ENCODE peak calls at places on chromosomes 16 and 17, in four cellular contexts. R, O, T and X are unnamed samples.

GRCh38 chr16:63672493-63672892 is 1449.4 kb downstream of the CDH11 start:
- DNase-seq in O (no peak), R (no peak), T (no peak), X (no peak)

GRCh38 chr16:15919331-15919730 is 30.1 kb upstream of the ABCC1 start:
- DNase-seq in O (peak; percentile 29), T (no peak), R (no peak), X (no peak)

GRCh38 chr16:69762843-69763556 is 868 bp downstream of the WWP2 start:
- DNase-seq in T (no peak), O (peak; percentile 49), R (no peak), X (no peak)

GRCh38 chr17:79779088-79779529 is 1.2 kb downstream of the CBX2 start:
- DNase-seq in T (no peak), O (no peak), R (no peak), X (no peak)

GRCh38 chr16:83215417-83216001 is 588.7 kb downstream of the CDH13 start:
- DNase-seq in R (no peak), O (peak; percentile 44), T (no peak), X (no peak)

GRCh38 chr17:43760254-43760852 is 1.8 kb upstream of the SOST start:
- DNase-seq in O (peak; percentile 91), T (peak; percentile 95), R (peak; percentile 84), X (peak; percentile 97)

GRCh38 chr17:10169274-10169673 is 29.1 kb downstream of the GAS7 start:
- DNase-seq in R (no peak), T (no peak), O (no peak), X (no peak)

GRCh38 chr16:64121473-64121872 is 1000.4 kb downstream of the CDH11 start:
- DNase-seq in T (no peak), O (peak; percentile 64), R (no peak), X (no peak)

GRCh38 chr17:77125432-77125901 is 15.3 kb upstream of the SEC14L1 start:
- DNase-seq in R (no peak), T (no peak), O (peak; percentile 91), X (no peak)

GRCh38 chr16:72862090-72862489 is 185.8 kb downstream of the ZFHX3 start:
- DNase-seq in O (no peak), R (no peak), T (no peak), X (no peak)

GRCh38 chr16:3458852-3459361 is 15.4 kb downstream of the NAA60 start:
- DNase-seq in R (no peak), O (peak; percentile 15), T (peak; percentile 69), X (peak; percentile 40)

DNA sequence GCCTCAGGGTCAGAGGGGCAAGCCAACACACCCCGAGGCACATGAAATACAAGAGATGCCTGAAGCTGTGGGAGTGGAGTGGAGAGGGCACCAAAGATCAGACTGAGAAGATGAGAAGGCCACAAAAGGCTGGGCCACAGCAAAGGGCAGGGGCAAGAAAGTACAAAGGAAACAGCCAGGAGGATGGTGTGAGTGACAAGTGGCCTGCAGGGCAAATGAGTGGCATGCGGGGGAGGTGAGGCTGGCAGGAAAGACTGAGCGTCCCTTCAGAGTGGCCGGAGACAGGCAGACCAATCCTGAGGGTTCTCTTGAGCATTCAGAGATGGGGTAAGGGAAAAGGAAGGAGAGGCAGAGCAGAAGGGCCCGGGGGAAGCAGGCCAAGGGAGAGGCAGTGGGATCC is 23.2 kb downstream of the HSD11B2 start:
- DNase-seq in O (no peak), T (no peak), R (no peak), X (no peak)
- H3K4me1 ChIP-seq in O (peaks cover 28% of the 10 kb centered on the region), T (peaks cover 75% of the 10 kb centered on the region), R (peaks cover 32% of the 10 kb centered on the region), X (peaks cover 47% of the 10 kb centered on the region)

GRCh38 chr17:59423137-59423703 is 91.8 kb downstream of the YPEL2 start:
- DNase-seq in R (no peak), O (peak; percentile 24), T (peak; percentile 53), X (peak; percentile 83)

GRCh38 chr17:59426031-59426430 is 94.6 kb downstream of the YPEL2 start:
- DNase-seq in R (no peak), O (no peak), T (no peak), X (no peak)

GRCh38 chr17:59424331-59424730 is 92.9 kb downstream of the YPEL2 start:
- DNase-seq in O (no peak), R (no peak), T (no peak), X (no peak)

GRCh38 chr17:59425085-59425901 is 93.8 kb downstream of the YPEL2 start:
- DNase-seq in T (no peak), R (no peak), O (peak; percentile 57), X (peak; percentile 83)

GRCh38 chr17:59423903-59424302 is 92.4 kb downstream of the YPEL2 start:
- DNase-seq in O (no peak), T (no peak), R (no peak), X (no peak)
- H3K4me1 ChIP-seq in O (peaks cover 8% of the 10 kb centered on the region), T (peaks cover 65% of the 10 kb centered on the region), R (peaks cover 30% of the 10 kb centered on the region), X (peaks cover 35% of the 10 kb centered on the region)

GRCh38 chr16:88535857-88536222 is 34.4 kb upstream of the ZC3H18 start:
- DNase-seq in R (no peak), T (no peak), O (no peak), X (no peak)
- H3K4me1 ChIP-seq in R (peaks cover 8% of the 10 kb centered on the region), T (peaks cover 10% of the 10 kb centered on the region), O (peaks cover 12% of the 10 kb centered on the region), X (peaks cover 12% of the 10 kb centered on the region)

DNA sequence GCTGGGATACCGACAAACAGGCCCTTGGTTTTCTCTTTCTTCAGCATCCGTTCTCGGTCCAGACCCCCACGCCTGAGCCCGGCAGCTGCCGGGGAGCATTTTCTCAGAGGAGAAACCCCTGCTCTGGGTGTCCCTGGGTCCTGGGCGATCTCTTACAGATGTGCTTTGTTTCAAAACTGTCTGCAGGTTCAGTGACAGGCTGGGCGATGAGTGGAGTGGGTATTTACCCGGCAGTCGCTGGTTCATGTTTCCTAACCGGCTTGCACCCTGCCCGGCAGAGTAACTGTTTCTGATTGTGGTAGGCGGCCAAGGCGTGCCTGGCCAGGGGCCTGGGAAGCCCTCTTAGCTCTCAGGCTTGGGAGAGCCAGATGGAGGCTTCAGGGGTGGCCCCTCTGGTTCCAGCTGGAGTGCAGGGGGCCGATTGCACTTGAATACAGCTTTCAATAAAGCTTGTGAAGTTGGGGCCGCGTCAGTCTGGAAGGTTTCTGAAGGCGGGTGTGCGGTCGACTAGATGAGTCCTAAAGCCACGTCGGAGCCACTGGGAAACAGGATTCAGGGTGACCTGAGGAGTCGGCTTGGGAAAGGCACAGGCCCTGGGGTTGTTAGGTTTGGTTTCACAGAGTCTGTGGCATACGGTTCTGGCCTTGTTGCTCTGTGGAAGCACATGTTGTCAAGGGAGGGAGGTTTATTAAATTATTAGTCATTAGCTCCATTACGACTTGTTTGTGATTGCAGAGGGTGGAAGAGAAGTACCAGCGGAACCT is 1.4 kb downstream of the BAIAP2 start:
- DNase-seq in T (no peak), R (no peak), O (no peak), X (no peak)
- H3K4me1 ChIP-seq in T (peaks cover 71% of the 10 kb centered on the region), R (peaks cover 60% of the 10 kb centered on the region), O (peaks cover 15% of the 10 kb centered on the region), X (peaks cover 14% of the 10 kb centered on the region)

GRCh38 chr17:4500188-4500565 is 1.5 kb downstream of the SPNS2 start:
- DNase-seq in R (no peak), T (no peak), O (no peak), X (no peak)
- H3K4me1 ChIP-seq in R (no peaks in the 10 kb centered on the region), T (peaks cover 71% of the 10 kb centered on the region), O (no peaks in the 10 kb centered on the region), X (peaks cover 27% of the 10 kb centered on the region)

GRCh38 chr16:46746821-46747776 is 1.0 kb downstream of the MYLK3 start:
- DNase-seq in O (no peak), R (no peak), T (no peak), X (no peak)

GRCh38 chr16:46748775-46749705 is 896 bp upstream of the MYLK3 start:
- DNase-seq in R (no peak), O (no peak), T (no peak), X (no peak)

GRCh38 chr16:46753015-46753414 is 4.9 kb upstream of the MYLK3 start:
- DNase-seq in T (no peak), R (no peak), O (no peak), X (no peak)

GRCh38 chr16:46747777-46748651 is at the start of gene MYLK3:
- DNase-seq in O (no peak), R (no peak), T (no peak), X (no peak)

DNA sequence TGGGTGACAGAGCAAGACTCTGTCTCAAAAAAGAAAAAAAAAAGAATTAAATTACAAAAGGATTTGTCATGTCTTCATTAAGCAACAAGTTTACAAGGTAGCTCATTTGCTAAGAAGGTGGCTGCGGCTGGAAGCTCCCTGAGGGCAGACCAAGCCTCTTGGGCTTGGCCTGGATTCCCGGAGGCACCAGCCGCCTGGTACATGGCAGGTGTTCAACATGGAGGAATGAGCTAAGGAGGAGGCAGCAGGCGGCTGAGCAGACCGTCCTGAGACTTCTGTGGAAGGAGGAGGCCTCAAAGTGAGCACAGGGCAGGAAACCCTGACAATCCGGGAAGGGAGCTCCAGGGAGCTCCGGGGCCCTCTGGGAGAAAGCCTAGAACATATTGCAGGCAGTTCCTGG is 3.2 kb upstream of the MYLK3 start:
- DNase-seq in O (no peak), T (no peak), R (no peak), X (no peak)
- H3K4me1 ChIP-seq in O (peaks cover 16% of the 10 kb centered on the region), T (no peaks in the 10 kb centered on the region), R (no peaks in the 10 kb centered on the region), X (no peaks in the 10 kb centered on the region)

DNA sequence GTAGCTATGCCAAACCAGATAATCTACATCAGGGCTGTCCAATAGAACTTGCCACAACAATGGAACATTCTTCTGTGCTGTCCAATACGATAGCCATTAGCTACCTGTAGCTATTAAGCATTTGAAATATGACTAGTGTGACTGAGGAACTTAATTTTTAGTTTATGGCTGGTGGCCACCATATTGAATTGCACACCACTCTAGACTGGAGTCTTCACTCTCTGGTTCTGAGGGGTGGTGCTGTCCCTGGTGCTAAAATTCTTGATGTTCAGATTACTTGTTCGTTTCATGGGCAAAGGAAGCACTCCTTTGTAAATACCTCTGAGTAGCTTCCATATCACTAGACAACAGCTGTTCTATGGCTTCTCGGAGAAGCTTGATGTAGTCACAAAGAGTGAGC is 296.6 kb downstream of the NPIPA8 start:
- DNase-seq in O (no peak), T (no peak), R (no peak), X (no peak)
- H3K4me1 ChIP-seq in O (no peaks in the 10 kb centered on the region), T (no peaks in the 10 kb centered on the region), R (no peaks in the 10 kb centered on the region), X (no peaks in the 10 kb centered on the region)